ENCODE peak calls at places on chromosome 3, in four cellular contexts. One of them, this sample, is unnamed.

GRCh38 chr3:129320825-129321487 is 42.3 kb downstream of the HMCES start:
- DNase-seq in SK-N-SH: no peak
- DNase-seq in K562: no peak
- DNase-seq in H1: no peak
- DNase-seq in this sample: no peak

GRCh38 chr3:66582721-66583141 is 81.9 kb upstream of the LRIG1 start:
- DNase-seq in SK-N-SH: no peak
- DNase-seq in K562: no peak
- DNase-seq in H1: no peak
- DNase-seq in this sample: no peak

GRCh38 chr3:148955544-148956346 is 35.6 kb upstream of the GYG1 start:
- DNase-seq in SK-N-SH: peak
- DNase-seq in K562: no peak
- DNase-seq in H1: peak
- DNase-seq in this sample: no peak

GRCh38 chr3:27456554-27456953 is 27.6 kb downstream of the SLC4A7 start:
- DNase-seq in SK-N-SH: no peak
- DNase-seq in K562: no peak
- DNase-seq in H1: no peak
- DNase-seq in this sample: no peak

GRCh38 chr3:157491136-157491535 is 12.1 kb downstream of the VEPH1 start:
- DNase-seq in SK-N-SH: no peak
- DNase-seq in K562: no peak
- DNase-seq in H1: no peak
- DNase-seq in this sample: no peak

GRCh38 chr3:14145670-14146380 is 21.0 kb downstream of the TMEM43 start:
- DNase-seq in SK-N-SH: no peak
- DNase-seq in K562: no peak
- DNase-seq in H1: no peak
- DNase-seq in this sample: no peak

GRCh38 chr3:188497021-188497420 is 343.1 kb downstream of the LPP start:
- DNase-seq in SK-N-SH: no peak
- DNase-seq in K562: no peak
- DNase-seq in H1: no peak
- DNase-seq in this sample: no peak

GRCh38 chr3:195123196-195123805 is 147.7 kb downstream of the XXYLT1 start:
- DNase-seq in SK-N-SH: peak
- DNase-seq in K562: peak
- DNase-seq in H1: no peak
- DNase-seq in this sample: peak

GRCh38 chr3:132255041-132255745 is 62.0 kb upstream of the ACP3 start:
- DNase-seq in SK-N-SH: no peak
- DNase-seq in K562: no peak
- DNase-seq in H1: no peak
- DNase-seq in this sample: no peak

GRCh38 chr3:110027446-110027845 is 690.1 kb upstream of the DPPA4 start:
- DNase-seq in SK-N-SH: peak
- DNase-seq in K562: no peak
- DNase-seq in H1: no peak
- DNase-seq in this sample: no peak

GRCh38 chr3:46708401-46709146 is 7.4 kb downstream of the TMIE start:
- DNase-seq in SK-N-SH: no peak
- DNase-seq in K562: no peak
- DNase-seq in H1: no peak
- DNase-seq in this sample: peak
- TF ChIP-seq TEAD4 in SK-N-SH: no peak
- TF ChIP-seq TEAD4 in K562: no peak
- TF ChIP-seq TEAD4 in H1: no peak
- TF ChIP-seq TEAD4 in this sample: no peak

DNA sequence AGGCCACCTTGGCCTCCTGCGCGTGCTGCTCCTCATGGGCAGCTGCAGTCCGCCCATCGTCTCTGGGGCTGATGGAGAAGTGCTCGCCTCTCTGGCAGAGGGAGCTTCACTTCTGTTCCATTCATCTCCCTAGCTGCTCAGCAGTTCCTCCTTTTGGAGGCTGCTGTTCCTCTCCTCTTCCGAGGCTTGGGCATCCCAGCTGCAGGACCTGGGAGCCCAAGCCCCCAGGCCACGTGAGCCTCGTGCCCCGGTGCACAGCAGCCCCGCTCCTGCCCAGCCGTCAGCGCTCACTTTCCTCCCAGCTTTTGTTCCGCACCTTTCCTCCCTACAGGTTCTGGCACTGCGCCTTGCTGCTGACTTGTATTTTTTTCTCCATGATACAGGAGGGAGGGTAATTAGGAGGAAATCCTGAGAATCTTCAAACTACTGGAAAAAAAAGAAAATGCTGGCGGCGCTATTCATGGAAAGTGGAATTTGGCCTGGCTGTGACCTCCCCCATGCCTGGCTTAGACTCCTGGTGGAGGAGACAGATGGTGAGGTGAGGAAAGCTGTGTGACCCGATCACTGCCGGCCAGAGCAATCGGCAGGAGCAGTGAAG is 210.1 kb downstream of the CHST2 start:
- DNase-seq in SK-N-SH: peak
- DNase-seq in K562: no peak
- DNase-seq in H1: no peak
- DNase-seq in this sample: no peak
- TF ChIP-seq TEAD4 in SK-N-SH: no peak
- TF ChIP-seq TEAD4 in K562: no peak
- TF ChIP-seq TEAD4 in H1: no peak
- TF ChIP-seq TEAD4 in this sample: no peak

GRCh38 chr3:99957086-99957821 is 139.6 kb downstream of the CMSS1 start:
- DNase-seq in SK-N-SH: no peak
- DNase-seq in K562: no peak
- DNase-seq in H1: no peak
- DNase-seq in this sample: no peak

GRCh38 chr3:99955773-99956562 is 138.3 kb downstream of the CMSS1 start:
- DNase-seq in SK-N-SH: no peak
- DNase-seq in K562: no peak
- DNase-seq in H1: no peak
- DNase-seq in this sample: no peak

GRCh38 chr3:99953596-99953995 is 135.9 kb downstream of the CMSS1 start:
- DNase-seq in SK-N-SH: no peak
- DNase-seq in K562: no peak
- DNase-seq in H1: no peak
- DNase-seq in this sample: no peak

GRCh38 chr3:99952306-99952705 is 134.6 kb downstream of the CMSS1 start:
- DNase-seq in SK-N-SH: no peak
- DNase-seq in K562: no peak
- DNase-seq in H1: no peak
- DNase-seq in this sample: no peak

GRCh38 chr3:99954914-99955644 is 137.4 kb downstream of the CMSS1 start:
- DNase-seq in SK-N-SH: no peak
- DNase-seq in K562: no peak
- DNase-seq in H1: no peak
- DNase-seq in this sample: no peak
- TF ChIP-seq TEAD4 in SK-N-SH: no peak
- TF ChIP-seq TEAD4 in K562: no peak
- TF ChIP-seq TEAD4 in H1: no peak
- TF ChIP-seq TEAD4 in this sample: no peak

DNA sequence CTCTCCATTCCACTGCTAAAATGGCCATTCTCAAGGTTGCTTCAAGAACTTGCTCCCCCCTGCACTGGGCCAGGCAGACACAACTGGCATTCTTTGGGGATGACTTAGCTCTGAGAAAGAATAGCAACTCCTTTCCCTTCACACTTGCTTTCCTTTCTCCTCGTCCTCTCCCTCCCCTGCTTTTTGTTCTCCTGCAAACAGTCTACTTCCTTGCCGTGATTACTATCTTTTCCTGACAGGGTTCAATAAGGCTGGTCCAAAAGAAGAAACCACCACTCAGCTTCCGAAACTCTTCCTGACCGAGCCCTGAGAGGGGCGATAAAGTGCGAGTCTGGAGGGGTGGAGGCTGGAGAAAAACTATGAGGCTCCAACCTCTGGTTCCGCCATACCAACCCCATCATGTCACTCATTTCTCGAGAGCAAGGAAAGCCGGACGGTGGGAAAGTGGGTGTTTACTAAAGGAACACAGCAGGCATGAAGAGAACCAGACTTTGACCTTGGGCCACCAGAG is 5.0 kb downstream of the AMOTL2 start:
- DNase-seq in SK-N-SH: no peak
- DNase-seq in K562: no peak
- DNase-seq in H1: no peak
- DNase-seq in this sample: no peak
- TF ChIP-seq TEAD4 in SK-N-SH: peak
- TF ChIP-seq TEAD4 in K562: no peak
- TF ChIP-seq TEAD4 in H1: no peak
- TF ChIP-seq TEAD4 in this sample: no peak

This sample was measured in WTC11.